ENCODE peak calls at places on chromosomes 11 and 22, in five cellular contexts. V, B, E, M and G are unnamed samples.

GRCh38 chr22:20771918-20772625 is 1.8 kb upstream of the SERPIND1 start:
- DNase-seq in V (no peak), B (no peak), E (no peak), M (peak), G (no peak)

GRCh38 chr11:107562647-107563208 is 2.8 kb downstream of the ALKBH8 start:
- DNase-seq in V (peak), B (no peak), E (no peak), M (no peak), G (no peak)

GRCh38 chr22:26429458-26430238 is 588 bp downstream of the ASPHD2 start:
- DNase-seq in V (no peak), B (no peak), E (no peak), M (no peak), G (no peak)

GRCh38 chr11:126104420-126104819 is 41.8 kb upstream of the CDON start:
- DNase-seq in V (no peak), B (no peak), E (no peak), M (no peak), G (no peak)

GRCh38 chr11:17762309-17762974 is 27.9 kb downstream of the KCNC1 start:
- DNase-seq in V (peak), B (no peak), E (no peak), M (no peak), G (no peak)

GRCh38 chr11:6629573-6629891 is 10.3 kb upstream of the TPP1 start:
- DNase-seq in V (no peak), B (no peak), E (no peak), M (no peak), G (no peak)

GRCh38 chr11:1083621-1084551 is 9.2 kb downstream of the MUC2 start:
- DNase-seq in V (no peak), B (no peak), E (no peak), M (no peak), G (no peak)

GRCh38 chr11:18749681-18750319 is 23.8 kb upstream of the IGSF22 start:
- DNase-seq in V (peak), B (no peak), E (no peak), M (peak), G (peak)

GRCh38 chr11:76623884-76624419 is 46.6 kb downstream of the LRRC32 start:
- DNase-seq in V (no peak), B (no peak), E (no peak), M (no peak), G (no peak)

GRCh38 chr11:130177782-130178181 is 18.2 kb downstream of the ST14 start:
- DNase-seq in V (no peak), B (no peak), E (no peak), M (no peak), G (no peak)

GRCh38 chr22:47155131-47155885 is 392.9 kb downstream of the TBC1D22A start:
- DNase-seq in V (no peak), B (no peak), E (no peak), M (no peak), G (no peak)

GRCh38 chr22:31082606-31083376 is 1.7 kb downstream of the SMTN start:
- DNase-seq in V (peak), B (peak), E (peak), M (no peak), G (peak)